ENCODE peak calls at places on chromosome 12, in seven cellular contexts. H is RWPE1, T is pancreas, U is endothelial cell of umbilical vein, M is breast epithelium, A is coronary artery, V is IMR-90. O is an unnamed sample.

GRCh38 chr12:90017316-90017715 is 308.7 kb upstream of the ATP2B1 start:
- DNase-seq in A (no peak), V (no peak), M (no peak), T (no peak), U (no peak), H (no peak), O (no peak)

GRCh38 chr12:106051853-106052531 is 86.8 kb downstream of the NUAK1 start:
- DNase-seq in T (no peak), M (no peak), H (no peak), U (no peak), A (no peak), V (peak; percentile 34), O (no peak)

GRCh38 chr12:131106542-131106941 is 152.8 kb downstream of the ADGRD1 start:
- DNase-seq in T (no peak), A (no peak), U (no peak), V (no peak), H (no peak), M (no peak), O (no peak)

GRCh38 chr12:18141583-18141982 is 51.6 kb upstream of the RERGL start:
- DNase-seq in U (no peak), V (no peak), H (peak; percentile 24), A (no peak), M (no peak), T (no peak), O (no peak)

GRCh38 chr12:43126652-43127051 is 425.4 kb downstream of the ADAMTS20 start:
- DNase-seq in T (no peak), U (no peak), H (no peak), V (no peak), M (no peak), A (no peak), O (no peak)

GRCh38 chr12:101876861-101877815 is at the start of gene DRAM1:
- DNase-seq in M (peak; percentile 93), H (peak; percentile 84), U (peak; percentile 88), T (peak; percentile 92), V (peak; percentile 89), A (peak; percentile 93), O (peak; percentile 63)

GRCh38 chr12:53053223-53054111 is 3.6 kb downstream of the TNS2 start:
- DNase-seq in T (peak; percentile 87), M (peak; percentile 83), V (no peak), A (peak; percentile 84), U (peak; percentile 34), H (no peak), O (peak; percentile 39)

GRCh38 chr12:52872644-52873384 is 24.0 kb upstream of the KRT78 start:
- DNase-seq in U (no peak), T (no peak), M (no peak), H (no peak), V (no peak), A (no peak), O (no peak)

GRCh38 chr12:82740129-82741000 is 53.7 kb downstream of the TMTC2 start:
- DNase-seq in A (no peak), U (no peak), M (no peak), T (no peak), H (peak; percentile 75), V (peak; percentile 12), O (no peak)

GRCh38 chr12:25051583-25052190 is 102.8 kb upstream of the BCAT1 start:
- DNase-seq in V (no peak), M (no peak), T (no peak), A (no peak), U (no peak), H (no peak), O (no peak)

GRCh38 chr12:116257213-116257612 is 20.3 kb downstream of the MED13L start:
- DNase-seq in H (no peak), U (peak; percentile 42), A (no peak), M (no peak), V (no peak), T (no peak), O (no peak)

GRCh38 chr12:52197371-52198231 is 5.8 kb upstream of the KRT80 start:
- DNase-seq in A (no peak), H (no peak), V (no peak), T (peak; percentile 70), U (no peak), M (no peak), O (no peak)

GRCh38 chr12:78120866-78121590 is 290.3 kb downstream of the NAV3 start:
- DNase-seq in T (no peak), M (no peak), V (peak; percentile 52), H (no peak), U (peak; percentile 49), A (no peak), O (no peak)

GRCh38 chr12:93699271-93700141 is 22.3 kb downstream of the CRADD start:
- DNase-seq in A (no peak), T (no peak), H (no peak), U (no peak), M (no peak), V (peak; percentile 93), O (no peak)

GRCh38 chr12:42584539-42585174 is 4.9 kb downstream of the PRICKLE1 start:
- DNase-seq in T (no peak), A (no peak), H (no peak), V (no peak), M (no peak), U (peak; percentile 37), O (no peak)

GRCh38 chr12:111757361-111758119 is 9.2 kb upstream of the ALDH2 start:
- DNase-seq in U (no peak), H (no peak), M (peak; percentile 80), T (peak; percentile 78), V (peak; percentile 65), A (no peak), O (peak; percentile 23)

GRCh38 chr12:126667340-126667739 is 1599.6 kb upstream of the TMEM132C start:
- DNase-seq in T (no peak), U (no peak), H (peak; percentile 59), M (no peak), A (no peak), V (no peak), O (no peak)

GRCh38 chr12:52566847-52567291 is 6.8 kb downstream of the KRT74 start:
- DNase-seq in H (no peak), U (no peak), V (no peak), T (no peak), M (no peak), A (no peak), O (no peak)

GRCh38 chr12:56684745-56685369 is 3.2 kb downstream of the PTGES3 start:
- DNase-seq in H (no peak), M (peak; percentile 19), T (no peak), U (peak; percentile 27), A (peak; percentile 16), V (no peak), O (no peak)

GRCh38 chr12:64577046-64577445 is 33.2 kb upstream of the RASSF3 start:
- DNase-seq in T (no peak), V (no peak), U (no peak), M (no peak), A (no peak), H (no peak), O (no peak)

GRCh38 chr12:10590976-10591375 is 22.4 kb downstream of the MAGOHB start:
- DNase-seq in H (no peak), M (no peak), A (no peak), T (no peak), V (no peak), U (no peak), O (no peak)

GRCh38 chr12:109875572-109876131 is 4.7 kb downstream of the GLTP start:
- DNase-seq in V (no peak), T (no peak), U (no peak), M (no peak), A (no peak), H (peak; percentile 16), O (no peak)

GRCh38 chr12:109873653-109874052 is 6.7 kb downstream of the GLTP start:
- DNase-seq in V (peak; percentile 42), H (no peak), U (no peak), A (no peak), M (no peak), T (no peak), O (no peak)

GRCh38 chr12:109868182-109869051 is 11.9 kb downstream of the GLTP start:
- DNase-seq in T (no peak), U (no peak), V (no peak), H (peak; percentile 12), M (no peak), A (no peak), O (no peak)

GRCh38 chr12:109870648-109871047 is 9.7 kb downstream of the GLTP start:
- DNase-seq in A (no peak), U (peak; percentile 22), M (no peak), H (no peak), V (peak; percentile 74), T (no peak), O (no peak)

GRCh38 chr12:109871678-109872314 is 8.5 kb downstream of the GLTP start:
- DNase-seq in M (no peak), U (no peak), V (peak; percentile 23), T (no peak), A (no peak), H (no peak), O (no peak)
- H3K27ac ChIP-seq in M (peak overlapping the region; percentile 49), U (peak overlapping the region; percentile 2), V (peak overlapping the region; percentile 4), T (no peak overlapping the region), A (no peak overlapping the region), H (peak overlapping the region; percentile 24), O (peak overlapping the region; percentile 85)

GRCh38 chr12:7961395-7962188 is 25.6 kb upstream of the SLC2A3 start:
- DNase-seq in A (no peak), H (no peak), V (peak; percentile 88), T (no peak), U (no peak), M (no peak), O (no peak)
- H3K27ac ChIP-seq in A (no peak overlapping the region), H (no peak overlapping the region), V (peak overlapping the region; percentile 78), T (no peak overlapping the region), U (no peak overlapping the region), M (no peak overlapping the region), O (no peak overlapping the region)

DNA sequence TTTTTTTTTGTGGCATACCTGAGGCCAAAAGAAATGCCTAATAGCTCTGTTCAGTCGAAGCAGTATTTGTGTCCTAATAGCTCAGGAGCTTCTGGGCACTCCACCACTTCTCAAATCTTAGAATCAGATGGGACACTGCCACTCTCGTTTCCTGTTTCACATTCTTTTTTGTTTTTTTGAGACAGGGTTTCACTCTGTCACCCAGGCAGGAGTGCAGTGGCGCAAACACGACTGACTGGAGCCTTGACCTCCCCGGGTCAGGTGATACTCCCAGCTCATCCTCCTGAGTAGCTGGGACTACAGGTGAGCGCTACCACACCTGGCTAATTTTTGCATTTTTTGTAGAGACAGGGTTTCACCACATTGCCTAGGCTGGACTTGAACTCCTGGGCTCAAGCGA is 52.7 kb downstream of the SPPL3 start:
- DNase-seq in A (no peak), H (no peak), M (no peak), U (no peak), T (no peak), V (no peak), O (no peak)
- H3K27ac ChIP-seq in A (no peak overlapping the region), H (no peak overlapping the region), M (no peak overlapping the region), U (no peak overlapping the region), T (no peak overlapping the region), V (no peak overlapping the region), O (no peak overlapping the region)

GRCh38 chr12:67496616-67497015 is 151.9 kb upstream of the DYRK2 start:
- DNase-seq in U (no peak), T (no peak), A (no peak), H (no peak), V (no peak), M (no peak), O (no peak)

GRCh38 chr12:67501362-67501761 is 147.2 kb upstream of the DYRK2 start:
- DNase-seq in M (no peak), A (no peak), V (no peak), T (no peak), U (no peak), H (no peak), O (no peak)

DNA sequence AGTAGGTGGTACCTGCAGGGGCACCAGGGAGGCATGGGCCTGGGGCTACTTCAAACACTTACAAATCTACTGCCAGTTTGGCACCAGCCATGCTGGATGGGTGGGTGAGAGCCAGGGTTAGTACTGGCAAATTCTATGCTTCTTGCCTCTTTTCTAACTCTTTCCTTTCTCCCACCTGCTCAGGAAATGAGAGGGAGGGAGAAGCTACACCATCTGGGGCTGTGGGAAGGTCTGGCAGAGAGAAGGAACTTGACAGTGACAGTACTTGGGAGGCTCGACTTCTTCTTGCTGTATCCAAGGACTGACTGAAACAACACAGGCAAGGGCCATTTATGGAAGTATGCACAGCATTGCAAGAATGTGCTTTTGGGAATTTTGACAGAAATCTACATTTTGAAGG is 149.6 kb upstream of the DYRK2 start:
- DNase-seq in A (no peak), T (no peak), U (no peak), V (no peak), M (no peak), H (no peak), O (no peak)
- H3K27ac ChIP-seq in A (no peak overlapping the region), T (no peak overlapping the region), U (no peak overlapping the region), V (no peak overlapping the region), M (no peak overlapping the region), H (no peak overlapping the region), O (no peak overlapping the region)